ENCODE peak calls at places on chromosomes 13 and 19, in six cellular contexts. H is GM23338, U is neural progenitor cell, Z is PC-9, E is SK-N-SH, N is H1. G is an unnamed sample. For H3K4me1, the result is how much of the 10 kb centered on the place peaks cover.

GRCh38 chr19:35513975-35514809 is 743 bp upstream of the DMKN start:
- DNase-seq in H (peak), U (peak), Z (peak), E (no peak), N (no peak), G (no peak)

GRCh38 chr13:76711515-76712182 is 174.6 kb downstream of the KCTD12 start:
- DNase-seq in H (no peak), U (no peak), Z (no peak), E (no peak), N (no peak), G (no peak)

GRCh38 chr19:36460046-36460445 is 29.3 kb downstream of the ZNF566 start:
- DNase-seq in H (no peak), U (no peak), Z (no peak), E (no peak), N (no peak), G (no peak)

GRCh38 chr19:38869836-38870607 is 8.1 kb downstream of the RINL start:
- DNase-seq in H (peak), U (peak), Z (no peak), E (peak), N (no peak), G (peak)

GRCh38 chr13:20043207-20043925 is 84.8 kb downstream of the ZMYM2 start:
- DNase-seq in H (no peak), U (no peak), Z (no peak), E (no peak), N (no peak), G (no peak)

GRCh38 chr13:62483774-62484173 is 1068.1 kb upstream of the PCDH20 start:
- DNase-seq in H (peak), U (peak), Z (no peak), E (no peak), N (no peak), G (no peak)

GRCh38 chr19:31675187-31675913 is 326.1 kb upstream of the TSHZ3 start:
- DNase-seq in H (no peak), U (no peak), Z (no peak), E (no peak), N (no peak), G (no peak)

GRCh38 chr13:27130223-27131015 is 41.2 kb downstream of the USP12 start:
- DNase-seq in H (no peak), U (no peak), Z (no peak), E (no peak), N (no peak), G (no peak)

GRCh38 chr19:7605490-7606222 is 10.0 kb downstream of the CAMSAP3 start:
- DNase-seq in H (peak), U (peak), Z (peak), E (peak), N (peak), G (peak)

GRCh38 chr13:41916173-41916954 is 44.5 kb downstream of the VWA8 start:
- DNase-seq in H (no peak), U (no peak), Z (no peak), E (no peak), N (no peak), G (no peak)

GRCh38 chr19:56295531-56296455 is 18.8 kb downstream of the ZSCAN5A start:
- DNase-seq in H (peak), U (no peak), Z (no peak), E (no peak), N (no peak), G (no peak)

GRCh38 chr13:111577956-111578595 is 257.6 kb downstream of the TEX29 start:
- DNase-seq in H (no peak), U (no peak), Z (no peak), E (no peak), N (no peak), G (no peak)

GRCh38 chr13:106619688-106620555 is 52.0 kb upstream of the ARGLU1 start:
- DNase-seq in H (peak), U (peak), Z (peak), E (peak), N (peak), G (peak)

GRCh38 chr13:54029226-54029625 is 1000.6 kb downstream of the OLFM4 start:
- DNase-seq in H (peak), U (no peak), Z (no peak), E (no peak), N (peak), G (no peak)

GRCh38 chr13:108828053-108828806 is 198.8 kb downstream of the MYO16 start:
- DNase-seq in H (no peak), U (no peak), Z (no peak), E (no peak), N (no peak), G (no peak)

GRCh38 chr13:111485491-111486250 is 165.2 kb downstream of the TEX29 start:
- DNase-seq in H (no peak), U (no peak), Z (no peak), E (no peak), N (no peak), G (no peak)

GRCh38 chr19:18009412-18010066 is 1.6 kb downstream of the ARRDC2 start:
- DNase-seq in H (no peak), U (no peak), Z (no peak), E (no peak), N (no peak), G (no peak)

GRCh38 chr13:45015300-45015699 is 26.0 kb downstream of the GPALPP1 start:
- DNase-seq in H (no peak), U (no peak), Z (no peak), E (no peak), N (no peak), G (no peak)

GRCh38 chr13:76293751-76294150 is 592.5 kb downstream of the KCTD12 start:
- DNase-seq in H (no peak), U (no peak), Z (no peak), E (no peak), N (no peak), G (no peak)

GRCh38 chr13:30109471-30110135 is 197.7 kb downstream of the KATNAL1 start:
- DNase-seq in H (no peak), U (no peak), Z (no peak), E (no peak), N (no peak), G (no peak)

GRCh38 chr19:4414800-4415251 is 12.4 kb downstream of the CHAF1A start:
- DNase-seq in H (no peak), U (peak), Z (no peak), E (no peak), N (no peak), G (no peak)

GRCh38 chr13:23731709-23732108 is 157.5 kb downstream of the MIPEP start:
- DNase-seq in H (no peak), U (no peak), Z (no peak), E (no peak), N (no peak), G (no peak)

GRCh38 chr19:6556043-6556449 is 25.2 kb downstream of the TNFSF9 start:
- DNase-seq in H (no peak), U (no peak), Z (no peak), E (no peak), N (no peak), G (no peak)

GRCh38 chr19:7191946-7192691 is 102.1 kb downstream of the INSR start:
- DNase-seq in H (no peak), U (no peak), Z (no peak), E (no peak), N (no peak), G (peak)

GRCh38 chr13:86986448-86986847 is 684.7 kb upstream of the SLITRK5 start:
- DNase-seq in H (no peak), U (peak), Z (no peak), E (no peak), N (no peak), G (no peak)

GRCh38 chr19:53903055-53903680 is 5.9 kb upstream of the CACNG7 start:
- DNase-seq in H (peak), U (peak), Z (peak), E (no peak), N (no peak), G (peak)

GRCh38 chr19:16824658-16825311 is 4.4 kb upstream of the SIN3B start:
- DNase-seq in H (no peak), U (peak), Z (no peak), E (no peak), N (no peak), G (no peak)

GRCh38 chr19:3528539-3529211 is 10.3 kb upstream of the TEKTIP1 start:
- DNase-seq in H (no peak), U (no peak), Z (no peak), E (no peak), N (no peak), G (no peak)

GRCh38 chr13:30862707-30863106 is 43.4 kb upstream of the MEDAG start:
- DNase-seq in H (peak), U (peak), Z (no peak), E (no peak), N (no peak), G (no peak)

GRCh38 chr13:95641961-95642621 is 2.4 kb downstream of the DZIP1 start:
- DNase-seq in H (peak), U (peak), Z (no peak), E (peak), N (no peak), G (no peak)

GRCh38 chr13:114339779-114340534 is 25.7 kb downstream of the CHAMP1 start:
- DNase-seq in H (peak), U (no peak), Z (peak), E (peak), N (no peak), G (peak)

GRCh38 chr13:101911752-101912151 is 459.3 kb downstream of the ITGBL1 start:
- DNase-seq in H (no peak), U (no peak), Z (no peak), E (no peak), N (no peak), G (no peak)

DNA sequence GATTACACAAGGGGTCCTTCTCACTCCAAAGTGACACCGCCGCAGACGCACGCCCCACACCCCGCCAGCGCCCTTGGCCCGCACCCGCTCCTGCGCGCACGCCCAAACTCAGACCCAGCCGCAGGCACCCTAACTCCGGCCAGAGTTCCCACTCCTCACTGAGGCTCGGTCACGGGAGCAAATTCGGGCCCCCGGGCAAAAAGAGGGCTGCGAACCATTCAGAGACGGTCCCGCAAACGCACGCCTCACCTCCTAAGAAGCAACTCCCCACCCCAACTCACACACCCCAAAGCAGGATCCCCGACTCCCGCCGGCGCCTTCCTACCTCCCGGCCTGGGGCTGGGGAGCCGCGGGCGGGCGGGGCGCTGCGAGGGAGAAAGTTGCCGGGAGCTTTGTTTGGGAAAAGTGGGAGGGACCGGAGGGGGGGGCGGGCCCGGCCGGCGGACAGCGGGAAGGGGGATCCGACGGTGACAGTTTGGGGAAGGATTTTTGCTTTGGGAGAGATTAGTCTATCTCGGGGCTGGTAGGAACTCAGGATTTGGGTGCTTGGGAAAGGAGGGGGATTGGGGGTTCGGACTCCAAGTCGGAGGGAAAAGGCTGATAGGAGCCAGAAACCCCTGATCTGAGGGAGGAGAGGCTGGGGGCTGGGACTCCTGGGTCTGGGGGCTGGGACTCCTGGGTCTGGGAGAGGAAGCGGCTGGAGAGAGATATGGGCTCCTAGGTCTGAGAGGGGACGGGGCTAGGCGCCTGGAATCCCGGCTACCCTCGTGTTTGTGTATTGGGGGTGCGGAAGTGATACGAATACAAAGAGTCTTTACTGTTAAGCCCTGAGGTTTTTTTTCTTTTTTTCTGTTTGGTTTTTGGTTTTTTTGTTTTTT is at the start of gene TEAD2:
- DNase-seq in H (peak), U (peak), Z (peak), E (peak), N (no peak), G (no peak)
- H3K4me2 ChIP-seq in H (peak), U (peak), Z (peak), E (peak), N (peak), G (no peak)

DNA sequence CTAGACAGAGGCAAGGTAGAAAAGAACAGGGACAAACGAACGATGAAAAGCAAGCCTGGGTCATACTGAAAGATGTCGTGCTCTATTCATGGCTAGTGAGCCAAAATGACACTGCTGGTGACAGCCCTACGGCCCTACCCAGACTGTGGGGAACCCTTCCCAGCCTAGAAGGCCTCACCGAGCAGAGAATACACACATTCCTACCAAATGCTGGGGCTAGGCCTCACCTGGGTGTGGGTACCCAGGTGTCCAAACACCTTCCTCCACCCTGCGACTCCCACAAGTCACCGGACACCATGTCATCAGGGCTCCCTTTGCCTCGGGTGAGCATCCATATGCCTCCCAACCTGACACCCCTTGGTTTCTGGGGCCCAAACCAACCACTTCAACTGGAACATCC is 85.3 kb upstream of the DOCK9 start:
- DNase-seq in H (no peak), U (no peak), Z (no peak), E (no peak), N (no peak), G (no peak)
- H3K4me1 ChIP-seq in H (under half), U (under half), Z (under half), E (under half), N (under half), G (under half)

GRCh38 chr13:43988302-43988701 is 108.6 kb downstream of the LACC1 start:
- DNase-seq in H (no peak), U (no peak), Z (no peak), E (no peak), N (no peak), G (no peak)

GRCh38 chr13:43984292-43984691 is 104.6 kb downstream of the LACC1 start:
- DNase-seq in H (no peak), U (no peak), Z (no peak), E (no peak), N (no peak), G (no peak)

GRCh38 chr13:43986395-43986794 is 106.7 kb downstream of the LACC1 start:
- DNase-seq in H (no peak), U (no peak), Z (no peak), E (no peak), N (no peak), G (no peak)

GRCh38 chr13:43983373-43983772 is 103.7 kb downstream of the LACC1 start:
- DNase-seq in H (no peak), U (peak), Z (no peak), E (no peak), N (no peak), G (no peak)

GRCh38 chr13:43985437-43986051 is 105.8 kb downstream of the LACC1 start:
- DNase-seq in H (no peak), U (no peak), Z (no peak), E (no peak), N (no peak), G (no peak)
- H3K4me2 ChIP-seq in H (no peak), U (no peak), Z (no peak), E (no peak), N (no peak), G (no peak)

DNA sequence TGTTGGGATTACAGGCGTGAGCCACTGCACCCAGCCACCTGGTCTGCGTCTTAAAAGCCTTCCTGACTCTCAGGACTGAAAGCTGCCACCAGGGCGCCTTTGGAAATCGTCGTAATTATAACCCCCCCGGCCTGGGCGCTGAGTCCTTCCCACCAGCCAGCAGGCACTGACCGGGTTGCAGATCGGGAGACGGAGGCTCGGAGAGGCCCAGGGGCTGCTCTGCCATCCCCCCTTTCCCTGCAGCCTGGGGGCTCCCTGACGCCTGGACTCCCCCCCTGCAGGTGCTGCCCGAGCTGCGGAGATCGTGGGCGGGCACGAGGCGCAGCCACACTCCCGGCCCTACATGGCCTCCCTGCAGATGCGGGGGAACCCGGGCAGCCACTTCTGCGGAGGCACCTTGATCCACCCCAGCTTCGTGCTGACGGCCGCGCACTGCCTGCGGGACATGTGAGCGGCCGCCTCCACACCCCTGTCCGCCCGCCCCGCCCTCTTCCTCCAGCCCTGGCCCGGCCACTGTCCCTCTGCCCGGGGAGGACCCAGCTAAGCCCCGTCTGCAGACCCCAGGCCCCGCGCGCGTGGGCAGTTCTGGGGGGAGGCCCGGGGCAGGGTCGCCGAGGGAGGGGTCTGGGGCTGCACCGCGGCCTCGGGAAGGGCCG is 2.5 kb downstream of the PRTN3 start:
- DNase-seq in H (peak), U (peak), Z (peak), E (peak), N (no peak), G (no peak)
- H3K4me1 ChIP-seq in H (under half), U (under half), Z (under half), E (under half), N (under half), G (under half)

GRCh38 chr13:73433893-73434292 is 375.1 kb downstream of the KLF5 start:
- DNase-seq in H (no peak), U (no peak), Z (no peak), E (no peak), N (no peak), G (no peak)

GRCh38 chr13:73422973-73423372 is 364.2 kb downstream of the KLF5 start:
- DNase-seq in H (no peak), U (no peak), Z (no peak), E (no peak), N (no peak), G (no peak)

GRCh38 chr13:73429691-73430090 is 370.9 kb downstream of the KLF5 start:
- DNase-seq in H (no peak), U (no peak), Z (peak), E (no peak), N (no peak), G (no peak)

GRCh38 chr13:73428706-73429105 is 369.9 kb downstream of the KLF5 start:
- DNase-seq in H (no peak), U (no peak), Z (no peak), E (no peak), N (no peak), G (no peak)

GRCh38 chr13:73428137-73428536 is 369.3 kb downstream of the KLF5 start:
- DNase-seq in H (no peak), U (no peak), Z (peak), E (no peak), N (no peak), G (no peak)
- H3K4me2 ChIP-seq in H (no peak), U (no peak), Z (peak), E (no peak), N (no peak), G (no peak)

G was measured in DND-41.